ENCODE peak calls at places on chromosome 17, in six cellular contexts. Y, C, G, R, K and Q are unnamed samples.

GRCh38 chr17:45438931-45439610 is 6.4 kb upstream of the ARHGAP27 start:
- DNase-seq in G (no peak), Y (no peak), R (no peak), C (no peak), K (no peak), Q (no peak)

GRCh38 chr17:42252528-42253172 is 23.5 kb downstream of the STAT5B start:
- DNase-seq in R (no peak), G (peak), K (no peak), Y (no peak), C (no peak), Q (no peak)

GRCh38 chr17:79791354-79792123 is 5.3 kb downstream of the CBX8 start:
- DNase-seq in C (no peak), Y (peak), R (no peak), K (no peak), G (no peak), Q (no peak)

GRCh38 chr17:17088511-17089205 is 46.4 kb downstream of the MPRIP start:
- DNase-seq in K (no peak), R (no peak), Y (no peak), G (no peak), C (no peak), Q (no peak)

GRCh38 chr17:31291820-31292219 is 5.2 kb downstream of the OMG start:
- DNase-seq in Y (no peak), K (no peak), G (no peak), C (peak), R (no peak), Q (no peak)

GRCh38 chr17:82458885-82459424 is 414 bp downstream of the NARF start:
- DNase-seq in K (no peak), C (peak), Y (no peak), G (peak), R (no peak), Q (no peak)

GRCh38 chr17:32517982-32518381 is 31.2 kb downstream of the CDK5R1 start:
- DNase-seq in R (no peak), Y (no peak), K (no peak), G (no peak), C (no peak), Q (no peak)

GRCh38 chr17:3385869-3386816 is at the start of gene OR3A2:
- DNase-seq in C (no peak), G (no peak), R (no peak), K (no peak), Y (peak), Q (no peak)

GRCh38 chr17:78338860-78339259 is 21.0 kb downstream of the SOCS3 start:
- DNase-seq in G (no peak), K (no peak), Y (no peak), C (no peak), R (no peak), Q (no peak)

GRCh38 chr17:49401971-49402491 is 12.7 kb downstream of the PHB1 start:
- DNase-seq in R (no peak), Y (no peak), K (no peak), G (no peak), C (no peak), Q (no peak)

GRCh38 chr17:74860229-74860998 is 729 bp upstream of the GRIN2C start:
- DNase-seq in C (no peak), K (no peak), R (no peak), Y (peak), G (no peak), Q (no peak)

GRCh38 chr17:4130715-4131114 is 12.1 kb downstream of the ZZEF1 start:
- DNase-seq in Y (no peak), C (peak), K (no peak), R (peak), G (peak), Q (no peak)

GRCh38 chr17:9291912-9292562 is 270.7 kb downstream of the NTN1 start:
- DNase-seq in Y (peak), K (no peak), R (peak), G (peak), C (peak), Q (no peak)

GRCh38 chr17:37518816-37519215 is 29.1 kb downstream of the DUSP14 start:
- DNase-seq in K (no peak), Y (no peak), G (no peak), R (no peak), C (no peak), Q (no peak)

GRCh38 chr17:15269087-15269486 is 4.0 kb upstream of the PMP22 start:
- DNase-seq in K (no peak), Y (no peak), C (no peak), G (no peak), R (no peak), Q (no peak)

GRCh38 chr17:7408341-7408740 is 696 bp downstream of the NLGN2 start:
- DNase-seq in Y (no peak), G (no peak), C (no peak), R (peak), K (no peak), Q (no peak)

GRCh38 chr17:48603959-48604769 is 622 bp downstream of the HOXB6 start:
- DNase-seq in C (no peak), Y (peak), K (no peak), R (no peak), G (peak), Q (no peak)

GRCh38 chr17:78434455-78435329 is 56.2 kb downstream of the PGS1 start:
- DNase-seq in R (no peak), K (no peak), G (no peak), Y (no peak), C (no peak), Q (no peak)

GRCh38 chr17:9002610-9003354 is 18.5 kb upstream of the NTN1 start:
- DNase-seq in K (no peak), G (no peak), C (no peak), R (no peak), Y (peak), Q (peak)

GRCh38 chr17:42340691-42341127 is 47.5 kb downstream of the STAT3 start:
- DNase-seq in C (no peak), Y (no peak), K (no peak), G (no peak), R (no peak), Q (no peak)

GRCh38 chr17:31798205-31798724 is 60.8 kb downstream of the COPRS start:
- DNase-seq in G (no peak), R (no peak), K (no peak), Y (no peak), C (no peak), Q (no peak)

GRCh38 chr17:11644265-11645212 is 46.3 kb downstream of the DNAH9 start:
- DNase-seq in Y (peak), G (peak), C (peak), K (peak), R (peak), Q (peak)

GRCh38 chr17:77506371-77506991 is 365.7 kb downstream of the SEC14L1 start:
- DNase-seq in K (no peak), R (no peak), Y (no peak), G (no peak), C (no peak), Q (no peak)

GRCh38 chr17:45794840-45795239 is 10.7 kb downstream of the CRHR1 start:
- DNase-seq in C (no peak), Y (peak), K (no peak), G (no peak), R (no peak), Q (no peak)

GRCh38 chr17:68771867-68772515 is 170.8 kb upstream of the FAM20A start:
- DNase-seq in Y (no peak), G (peak), R (no peak), C (peak), K (no peak), Q (peak)

GRCh38 chr17:14204084-14204483 is 32.6 kb downstream of the CDRT15 start:
- DNase-seq in G (no peak), R (no peak), K (no peak), C (no peak), Y (no peak), Q (no peak)
- H4K91ac ChIP-seq in G (no peak), R (no peak), K (no peak), C (no peak), Y (no peak), Q (no peak)

GRCh38 chr17:19361975-19362292 is 589 bp downstream of the B9D1 start:
- DNase-seq in G (no peak), K (no peak), C (no peak), Y (no peak), R (no peak), Q (no peak)
- H4K8ac ChIP-seq in G (peak), K (no peak), C (peak), Y (no peak), R (peak), Q (no peak)

GRCh38 chr17:5919104-5919503 is 151.1 kb upstream of the WSCD1 start:
- DNase-seq in C (no peak), R (no peak), G (no peak), K (peak), Y (peak), Q (no peak)
- H3K27ac ChIP-seq in C (no peak), R (no peak), G (no peak), K (no peak), Y (peak), Q (no peak)

DNA sequence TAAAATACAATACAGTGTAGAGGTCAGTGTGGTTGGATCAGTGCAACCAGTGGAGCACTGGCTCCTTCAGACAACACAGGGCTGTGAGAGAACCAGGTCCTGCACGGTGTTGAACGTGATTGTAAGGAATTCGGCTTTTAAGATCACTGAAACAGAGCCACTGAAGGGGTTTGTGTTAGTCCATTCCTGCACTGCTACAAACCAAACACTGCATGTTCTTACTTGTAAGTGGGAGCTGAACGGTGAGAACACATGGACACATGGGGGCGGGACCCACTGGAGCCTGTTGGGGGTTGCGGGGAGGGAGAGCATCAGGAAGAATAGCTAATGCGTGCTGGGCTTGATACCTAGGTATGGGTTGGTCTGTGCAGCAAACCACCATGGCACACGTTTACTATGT is 193.2 kb upstream of the AXIN2 start:
- DNase-seq in C (no peak), Y (no peak), R (no peak), K (no peak), G (no peak), Q (no peak)
- H4K91ac ChIP-seq in C (no peak), Y (no peak), R (no peak), K (no peak), G (no peak), Q (no peak)

DNA sequence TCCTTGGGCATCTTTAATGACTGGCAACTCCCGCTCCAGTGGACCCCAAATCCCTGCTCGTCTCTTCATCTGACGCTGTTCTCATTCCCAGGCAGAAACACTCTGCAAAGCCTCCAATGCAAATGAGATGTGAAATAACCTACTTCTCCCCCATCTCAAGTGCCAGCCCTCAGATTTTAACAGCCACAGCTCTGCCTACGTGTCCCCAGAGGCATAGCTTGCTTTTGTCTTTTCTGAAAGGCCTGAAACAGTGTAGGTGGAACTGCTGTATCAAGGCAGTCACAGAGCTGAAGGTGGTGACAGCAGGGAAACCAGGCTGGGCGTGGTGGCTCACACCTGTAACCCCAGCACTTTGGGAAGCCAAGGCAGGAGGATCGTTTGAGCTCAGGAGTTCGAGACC is 14.7 kb downstream of the RPH3AL start:
- DNase-seq in R (no peak), G (no peak), C (no peak), K (no peak), Y (no peak), Q (no peak)
- H4K8ac ChIP-seq in R (no peak), G (no peak), C (no peak), K (no peak), Y (no peak), Q (no peak)

GRCh38 chr17:67246648-67247415 is 1.8 kb upstream of the HELZ start:
- DNase-seq in G (peak), R (peak), Y (peak), C (peak), K (peak), Q (no peak)
- H3K27ac ChIP-seq in G (peak), R (peak), Y (no peak), C (no peak), K (no peak), Q (no peak)

GRCh38 chr17:70093163-70093562 is 18.1 kb downstream of the KCNJ16 start:
- DNase-seq in G (no peak), Y (no peak), C (no peak), R (peak), K (no peak), Q (no peak)

GRCh38 chr17:70089513-70090148 is 14.6 kb downstream of the KCNJ16 start:
- DNase-seq in Y (no peak), K (no peak), R (peak), C (no peak), G (no peak), Q (no peak)

GRCh38 chr17:70095455-70095854 is 20.4 kb downstream of the KCNJ16 start:
- DNase-seq in G (no peak), C (no peak), Y (no peak), K (no peak), R (no peak), Q (no peak)

GRCh38 chr17:70091681-70092080 is 16.7 kb downstream of the KCNJ16 start:
- DNase-seq in K (no peak), C (peak), G (peak), Y (no peak), R (no peak), Q (no peak)

GRCh38 chr17:70091005-70091568 is 16.1 kb downstream of the KCNJ16 start:
- DNase-seq in K (no peak), Y (no peak), C (no peak), G (no peak), R (no peak), Q (no peak)
- H4K91ac ChIP-seq in K (no peak), Y (no peak), C (no peak), G (no peak), R (no peak), Q (no peak)